ENCODE peak calls at places on chromosomes 16 and 17, in seven cellular contexts. C is stimulated activated CD4-positive, alpha-beta T cell treated with anti-CD3 and anti-CD28 coated beads, Interleukin-2, amount 100 ng/mL, for 48 hours; D is NCI-H1436; T is lower lobe of right lung; N is choroid plexus epithelial cell; I is mesothelial cell of epicardium; W is Panc1. M is an unnamed sample.

GRCh38 chr17:7294614-7295153 is at the start of gene YBX2:
- DNase-seq in I (peak; percentile 65), D (peak; percentile 56), T (peak; percentile 69), C (peak; percentile 74), N (peak; percentile 19), W (no peak), M (no peak)

GRCh38 chr17:35129973-35130351 is 8.5 kb downstream of the FNDC8 start:
- DNase-seq in T (no peak), N (no peak), I (no peak), D (no peak), W (no peak), C (no peak), M (no peak)

GRCh38 chr16:24990803-24991202 is 24.4 kb downstream of the ARHGAP17 start:
- DNase-seq in D (no peak), N (no peak), C (no peak), T (no peak), W (no peak), I (no peak), M (no peak)

GRCh38 chr17:75553553-75554110 is 28.1 kb downstream of the LLGL2 start:
- DNase-seq in I (no peak), N (no peak), D (no peak), C (no peak), W (no peak), T (no peak), M (no peak)

GRCh38 chr17:51079049-51079448 is 41.6 kb downstream of the SPAG9 start:
- DNase-seq in N (peak; percentile 42), W (no peak), T (no peak), D (no peak), I (no peak), C (no peak), M (no peak)

GRCh38 chr16:50478021-50478772 is 70.0 kb upstream of the NKD1 start:
- DNase-seq in C (no peak), T (no peak), N (no peak), D (no peak), I (no peak), W (no peak), M (no peak)

GRCh38 chr16:77657016-77657415 is 65.3 kb upstream of the NUDT7 start:
- DNase-seq in T (no peak), N (peak; percentile 72), W (no peak), D (no peak), C (no peak), I (no peak), M (peak; percentile 79)

GRCh38 chr17:15973834-15974233 is 25.7 kb downstream of the ZSWIM7 start:
- DNase-seq in I (no peak), C (no peak), D (no peak), N (no peak), T (no peak), W (no peak), M (no peak)

GRCh38 chr16:59067207-59067606 is 333.1 kb upstream of the GOT2 start:
- DNase-seq in D (no peak), T (peak; percentile 47), W (no peak), I (no peak), C (no peak), N (peak; percentile 17), M (no peak)

GRCh38 chr16:3007957-3008748 is 4.6 kb upstream of the CLDN9 start:
- DNase-seq in W (no peak), I (no peak), C (no peak), N (no peak), T (peak; percentile 75), D (no peak), M (peak; percentile 99)

GRCh38 chr17:6374761-6375312 is 60.1 kb downstream of the AIPL1 start:
- DNase-seq in I (no peak), T (no peak), D (peak; percentile 14), N (peak; percentile 22), W (no peak), C (peak; percentile 53), M (no peak)

GRCh38 chr16:89873109-89873821 is at the start of gene TCF25:
- DNase-seq in T (peak; percentile 86), N (peak; percentile 86), C (peak; percentile 84), I (peak; percentile 86), W (peak; percentile 33), D (peak; percentile 87), M (no peak)

GRCh38 chr17:63406689-63407330 is 39.3 kb downstream of the CYB561 start:
- DNase-seq in T (no peak), I (no peak), C (peak; percentile 59), W (peak; percentile 64), D (peak; percentile 92), N (peak; percentile 98), M (peak; percentile 73)

GRCh38 chr17:77880702-77881450 is 77.6 kb upstream of the TNRC6C start:
- DNase-seq in N (no peak), I (no peak), D (no peak), T (peak; percentile 38), W (no peak), C (no peak), M (no peak)

GRCh38 chr16:276360-277077 is 775 bp upstream of the RGS11 start:
- DNase-seq in W (no peak), I (no peak), D (no peak), N (no peak), T (no peak), C (no peak), M (no peak)

GRCh38 chr16:77359065-77359502 is 75.8 kb downstream of the ADAMTS18 start:
- DNase-seq in T (no peak), I (no peak), D (no peak), N (peak; percentile 60), W (peak; percentile 58), C (no peak), M (no peak)

GRCh38 chr17:202501-202951 is 21.1 kb upstream of the DOC2B start:
- DNase-seq in I (no peak), D (no peak), T (no peak), N (no peak), W (no peak), C (no peak), M (no peak)

GRCh38 chr16:74309789-74310781 is 13.5 kb downstream of the PSMD7 start:
- DNase-seq in N (peak; percentile 76), I (no peak), W (peak; percentile 32), T (no peak), C (no peak), D (peak; percentile 20), M (no peak)

GRCh38 chr16:57284206-57284951 is at the start of gene PLLP:
- DNase-seq in C (peak; percentile 40), D (peak; percentile 41), T (peak; percentile 69), N (peak; percentile 28), W (no peak), I (no peak), M (no peak)

GRCh38 chr17:57379237-57380054 is 123.1 kb downstream of the MSI2 start:
- DNase-seq in T (no peak), I (no peak), C (no peak), W (no peak), D (no peak), N (no peak), M (no peak)

GRCh38 chr16:56469748-56470147 is 18.4 kb downstream of the OGFOD1 start:
- DNase-seq in N (no peak), I (no peak), D (no peak), T (no peak), C (no peak), W (no peak), M (no peak)

GRCh38 chr17:14926526-14927122 is 338.5 kb downstream of the PMP22 start:
- DNase-seq in C (peak; percentile 40), N (peak; percentile 90), D (peak; percentile 59), I (peak; percentile 26), W (peak; percentile 22), T (no peak), M (no peak)

GRCh38 chr17:59785091-59785799 is 77.8 kb downstream of the VMP1 start:
- DNase-seq in N (peak; percentile 48), I (no peak), T (no peak), D (no peak), C (no peak), W (no peak), M (no peak)

GRCh38 chr17:57124053-57124452 is 39.0 kb downstream of the AKAP1 start:
- DNase-seq in D (no peak), C (no peak), I (no peak), T (no peak), W (no peak), N (no peak), M (no peak)

GRCh38 chr16:62700456-62701280 is 664.4 kb upstream of the CDH8 start:
- DNase-seq in W (no peak), T (no peak), I (no peak), N (no peak), C (no peak), D (peak; percentile 16), M (no peak)

GRCh38 chr16:84709609-84710008 is 9.8 kb downstream of the USP10 start:
- DNase-seq in N (no peak), W (no peak), D (no peak), C (no peak), T (no peak), I (no peak), M (no peak)

GRCh38 chr17:31722251-31723056 is 136.6 kb downstream of the COPRS start:
- DNase-seq in N (peak; percentile 66), W (no peak), I (no peak), C (no peak), T (no peak), D (no peak), M (no peak)

GRCh38 chr17:79226037-79226436 is 151.4 kb downstream of the ENGASE start:
- DNase-seq in I (no peak), D (no peak), W (no peak), T (no peak), C (no peak), N (no peak), M (no peak)

GRCh38 chr17:72510454-72511016 is 389.7 kb downstream of the SOX9 start:
- DNase-seq in C (no peak), T (no peak), D (no peak), W (no peak), I (no peak), N (peak; percentile 73), M (no peak)

GRCh38 chr17:50147841-50148225 is 2.6 kb downstream of the PPP1R9B start:
- DNase-seq in D (no peak), W (no peak), T (no peak), C (no peak), N (no peak), I (no peak), M (no peak)

GRCh38 chr17:37465058-37465616 is 24.6 kb upstream of the DUSP14 start:
- DNase-seq in C (no peak), W (no peak), D (no peak), N (peak; percentile 83), T (no peak), I (no peak), M (no peak)

GRCh38 chr17:1714488-1714979 is 4.4 kb upstream of the TLCD2 start:
- DNase-seq in C (no peak), N (peak; percentile 99), W (no peak), I (peak; percentile 95), T (peak; percentile 96), D (no peak), M (no peak)